ENCODE peak calls at places on chromosomes 12 and 14, in five cellular contexts. W is K562, X is body of pancreas, V is prostate gland, E is RWPE1. T is an unnamed sample.

GRCh38 chr14:47012533-47012932 is 361.0 kb upstream of the RPL10L start:
- DNase-seq in W (no peak), X (no peak), V (no peak), E (no peak), T (no peak)

GRCh38 chr14:101193845-101194355 is 290.4 kb upstream of the RTL1 start:
- DNase-seq in W (no peak), X (no peak), V (no peak), E (no peak), T (no peak)

GRCh38 chr12:16349132-16349463 is 1.7 kb downstream of the MGST1 start:
- DNase-seq in W (peak; percentile 66), X (peak; percentile 87), V (peak; percentile 33), E (peak; percentile 51), T (peak; percentile 59)

GRCh38 chr12:89309815-89310214 is 42.5 kb downstream of the DUSP6 start:
- DNase-seq in W (no peak), X (no peak), V (no peak), E (no peak), T (no peak)

GRCh38 chr12:79151956-79152355 is 287.4 kb downstream of the SYT1 start:
- DNase-seq in W (no peak), X (no peak), V (no peak), E (no peak), T (no peak)

GRCh38 chr14:69693145-69693544 is 73.8 kb upstream of the SRSF5 start:
- DNase-seq in W (no peak), X (peak; percentile 55), V (no peak), E (no peak), T (no peak)

GRCh38 chr12:69468237-69469026 is 1.8 kb upstream of the FRS2 start:
- DNase-seq in W (peak; percentile 20), X (no peak), V (no peak), E (no peak), T (no peak)

GRCh38 chr14:104714681-104715080 is 9.3 kb upstream of the ADSS1 start:
- DNase-seq in W (no peak), X (no peak), V (no peak), E (no peak), T (no peak)

GRCh38 chr12:67271976-67272375 is 2.8 kb downstream of the CAND1 start:
- DNase-seq in W (no peak), X (no peak), V (no peak), E (no peak), T (no peak)

GRCh38 chr14:91649930-91650329 is 82.0 kb downstream of the CATSPERB start:
- DNase-seq in W (peak; percentile 12), X (no peak), V (peak; percentile 32), E (peak; percentile 53), T (no peak)

GRCh38 chr12:113762155-113762848 is 203.8 kb downstream of the RBM19 start:
- DNase-seq in W (no peak), X (no peak), V (no peak), E (no peak), T (no peak)

GRCh38 chr14:103855734-103856095 is 8.3 kb upstream of the PPP1R13B start:
- DNase-seq in W (no peak), X (no peak), V (no peak), E (no peak), T (no peak)

GRCh38 chr12:47710283-47710682 is 4.5 kb upstream of the RPAP3 start:
- DNase-seq in W (no peak), X (no peak), V (no peak), E (no peak), T (no peak)

GRCh38 chr12:84619053-84619452 is 293.5 kb downstream of the SLC6A15 start:
- DNase-seq in W (no peak), X (no peak), V (no peak), E (peak; percentile 3), T (no peak)

GRCh38 chr14:77279719-77280118 is 8.7 kb upstream of the NGB start:
- DNase-seq in W (no peak), X (no peak), V (no peak), E (no peak), T (no peak)

GRCh38 chr14:99729991-99730875 is 46.1 kb downstream of the CYP46A1 start:
- DNase-seq in W (peak; percentile 57), X (peak; percentile 71), V (peak; percentile 43), E (peak; percentile 60), T (peak; percentile 63)

GRCh38 chr12:118055144-118055557 is 5.8 kb downstream of the WSB2 start:
- DNase-seq in W (peak; percentile 80), X (peak; percentile 54), V (no peak), E (no peak), T (no peak)

GRCh38 chr14:98916036-98916435 is 356.0 kb downstream of the BCL11B start:
- DNase-seq in W (no peak), X (no peak), V (no peak), E (no peak), T (no peak)

GRCh38 chr14:102776761-102777710 is at the start of gene TRAF3:
- DNase-seq in W (peak; percentile 62), X (peak; percentile 65), V (no peak), E (peak; percentile 75), T (no peak)

GRCh38 chr14:20935303-20935984 is 19.8 kb upstream of the RNASE2 start:
- DNase-seq in W (no peak), X (no peak), V (no peak), E (no peak), T (no peak)

GRCh38 chr14:83867871-83868270 is 1662.1 kb upstream of the FLRT2 start:
- DNase-seq in W (no peak), X (no peak), V (no peak), E (no peak), T (no peak)

GRCh38 chr14:21163721-21164120 is 7.9 kb upstream of the OR5AU1 start:
- DNase-seq in W (no peak), X (no peak), V (no peak), E (no peak), T (no peak)

GRCh38 chr14:105015242-105015641 is 5.6 kb downstream of the CDCA4 start:
- DNase-seq in W (peak; percentile 47), X (no peak), V (no peak), E (no peak), T (no peak)

GRCh38 chr12:27324452-27324999 is 8.1 kb upstream of the BMAL2 start:
- DNase-seq in W (no peak), X (no peak), V (no peak), E (no peak), T (no peak)

GRCh38 chr14:76784881-76785280 is 23.6 kb downstream of the VASH1 start:
- DNase-seq in W (peak; percentile 86), X (peak; percentile 83), V (no peak), E (peak; percentile 86), T (no peak)

GRCh38 chr14:55752580-55753365 is 172.8 kb downstream of the KTN1 start:
- DNase-seq in W (no peak), X (peak; percentile 77), V (peak; percentile 81), E (peak; percentile 38), T (no peak)

GRCh38 chr12:3677609-3678008 is 75.3 kb downstream of the CRACR2A start:
- DNase-seq in W (no peak), X (no peak), V (no peak), E (no peak), T (no peak)

GRCh38 chr12:3681595-3681921 is 71.4 kb downstream of the CRACR2A start:
- DNase-seq in W (no peak), X (no peak), V (no peak), E (no peak), T (no peak)

GRCh38 chr12:3679831-3680230 is 73.1 kb downstream of the CRACR2A start:
- DNase-seq in W (no peak), X (no peak), V (no peak), E (no peak), T (no peak)

GRCh38 chr12:3683670-3684069 is 69.2 kb downstream of the CRACR2A start:
- DNase-seq in W (peak; percentile 71), X (no peak), V (no peak), E (no peak), T (no peak)

DNA sequence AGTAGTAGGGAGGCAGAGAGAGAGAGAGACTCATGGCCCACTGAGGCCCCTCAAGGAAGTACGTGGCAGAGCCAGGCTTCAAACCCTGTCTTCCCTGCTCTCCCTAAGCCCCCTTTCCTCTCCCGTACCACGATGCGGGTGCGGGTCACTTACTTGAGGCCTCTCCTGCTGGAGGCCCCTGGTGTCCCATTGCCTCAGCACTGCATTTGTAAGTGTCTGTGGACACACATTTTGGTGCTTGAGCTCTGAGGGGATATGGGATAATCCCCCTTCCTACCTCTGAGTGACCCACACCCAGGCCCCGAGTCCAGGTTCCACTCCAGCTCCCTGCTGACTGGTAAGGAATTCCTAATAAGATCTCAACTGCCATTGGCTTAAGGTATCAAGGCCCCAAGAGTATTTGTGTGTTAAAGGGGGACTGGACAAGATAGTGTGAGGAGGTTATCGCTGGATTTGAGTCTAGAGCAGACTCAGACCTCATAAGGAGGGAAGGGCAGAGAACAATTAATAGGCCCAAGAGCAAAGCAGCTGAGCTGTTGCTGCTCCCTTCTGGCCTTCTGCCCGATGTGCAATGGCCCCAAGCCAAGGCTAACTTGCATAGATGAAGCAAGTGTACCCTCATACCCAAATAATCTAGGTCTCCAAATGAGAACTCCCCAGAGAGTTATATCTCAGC is 71.9 kb downstream of the CRACR2A start:
- DNase-seq in W (no peak), X (no peak), V (peak; percentile 56), E (no peak), T (no peak)
- TF ChIP-seq CTCF in W (no peak), X (no peak), V (no peak), E (no peak), T (no peak)

GRCh38 chr14:45083979-45084722 is at the start of gene PRPF39:
- DNase-seq in W (peak; percentile 93), X (peak; percentile 97), V (peak; percentile 93), E (peak; percentile 95), T (peak; percentile 88)
- TF ChIP-seq CTCF in W (no peak), X (no peak), V (no peak), E (no peak), T (no peak)

DNA sequence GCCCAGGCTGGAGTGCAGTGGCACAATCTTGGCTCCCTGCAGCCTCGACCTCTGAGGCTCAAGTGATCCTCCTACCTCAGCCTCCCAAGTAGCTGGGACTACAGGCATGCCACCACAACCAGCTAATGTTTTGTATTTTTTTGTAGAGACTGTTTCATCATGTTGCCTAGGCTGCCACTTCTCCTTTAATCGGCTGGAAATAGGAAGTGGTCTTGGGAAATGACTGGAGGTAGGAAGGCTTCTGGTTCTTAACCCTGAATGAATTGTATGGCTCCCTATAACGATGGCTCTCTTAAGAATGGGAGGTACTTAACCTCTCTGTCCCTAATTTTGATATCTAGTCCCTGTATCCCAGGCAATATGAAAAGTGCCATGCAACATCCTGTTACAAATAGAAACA is 113.9 kb upstream of the USP15 start:
- DNase-seq in W (no peak), X (no peak), V (no peak), E (no peak), T (no peak)
- TF ChIP-seq CTCF in W (no peak), X (no peak), V (no peak), E (no peak), T (no peak)

GRCh38 chr14:57290753-57291152 is 22.0 kb downstream of the AP5M1 start:
- DNase-seq in W (no peak), X (no peak), V (no peak), E (no peak), T (no peak)

GRCh38 chr14:57297852-57298251 is 29.1 kb downstream of the AP5M1 start:
- DNase-seq in W (no peak), X (no peak), V (no peak), E (no peak), T (no peak)

GRCh38 chr14:57295261-57295660 is 26.5 kb downstream of the AP5M1 start:
- DNase-seq in W (no peak), X (no peak), V (no peak), E (no peak), T (no peak)

GRCh38 chr14:57291692-57292647 is 23.2 kb downstream of the AP5M1 start:
- DNase-seq in W (no peak), X (no peak), V (no peak), E (no peak), T (no peak)

GRCh38 chr14:57293851-57294837 is 25.4 kb downstream of the AP5M1 start:
- DNase-seq in W (no peak), X (no peak), V (no peak), E (no peak), T (no peak)
- TF ChIP-seq CTCF in W (no peak), X (peak; percentile 33), V (no peak), E (peak; percentile 46), T (no peak)